ENCODE peak calls at places on chromosomes 6 and 20, in ten cellular contexts. L is astrocyte of the cerebellum, H is IMR-90, T is MM.1S, A is Panc1, K is upper lobe of left lung, S is cardiac fibroblast, X is mesothelial cell of epicardium, U is kidney epithelial cell, C is MCF 10A. J is an unnamed sample.
A peak's percentile ranks its signal among the peaks of the same experiment; 100 is the strongest.

GRCh38 chr6:99547526-99547925 is 20.9 kb downstream of the CCNC start:
- DNase-seq in L (no peak), H (no peak), T (no peak), A (no peak), K (no peak), S (no peak), X (no peak), U (no peak), C (peak; percentile 21), J (no peak)

GRCh38 chr6:72461144-72461543 is 160.7 kb upstream of the KCNQ5 start:
- DNase-seq in L (peak; percentile 89), H (peak; percentile 61), T (peak; percentile 62), A (no peak), K (no peak), S (peak; percentile 34), X (no peak), U (no peak), C (no peak), J (no peak)

GRCh38 chr20:43558412-43559146 is at the start of gene SGK2:
- DNase-seq in L (no peak), H (peak; percentile 43), T (no peak), A (no peak), K (no peak), S (peak; percentile 45), X (no peak), U (peak; percentile 87), C (no peak), J (no peak)

GRCh38 chr20:23441850-23442313 is 2.4 kb downstream of the CSTL1 start:
- DNase-seq in L (peak; percentile 60), H (peak; percentile 72), T (peak; percentile 64), A (peak; percentile 73), K (peak; percentile 31), S (peak; percentile 89), X (peak; percentile 82), U (no peak), C (peak; percentile 85), J (peak; percentile 80)

GRCh38 chr6:75205776-75206334 is at the start of gene COL12A1:
- DNase-seq in L (peak; percentile 99), H (peak; percentile 100), T (no peak), A (no peak), K (peak; percentile 94), S (peak; percentile 99), X (peak; percentile 75), U (peak; percentile 85), C (peak; percentile 99), J (peak; percentile 31)

GRCh38 chr6:40349092-40349491 is 238.1 kb downstream of the LRFN2 start:
- DNase-seq in L (no peak), H (no peak), T (no peak), A (no peak), K (no peak), S (no peak), X (peak; percentile 45), U (no peak), C (no peak), J (no peak)

GRCh38 chr20:63087872-63088680 is 81.3 kb upstream of the BHLHE23 start:
- DNase-seq in L (no peak), H (no peak), T (no peak), A (no peak), K (peak; percentile 44), S (no peak), X (no peak), U (no peak), C (no peak), J (no peak)

GRCh38 chr20:62624325-62624690 is 18.0 kb upstream of the SLCO4A1 start:
- DNase-seq in L (no peak), H (no peak), T (peak; percentile 77), A (no peak), K (peak; percentile 84), S (no peak), X (no peak), U (no peak), C (peak; percentile 33), J (peak; percentile 77)

GRCh38 chr6:162864901-162865300 is 137.1 kb downstream of the PACRG start:
- DNase-seq in L (peak; percentile 23), H (no peak), T (no peak), A (no peak), K (no peak), S (no peak), X (no peak), U (no peak), C (no peak), J (no peak)

GRCh38 chr6:161152527-161152862 is 121.4 kb downstream of the AGPAT4 start:
- DNase-seq in L (no peak), H (no peak), T (no peak), A (no peak), K (peak; percentile 63), S (no peak), X (no peak), U (no peak), C (no peak), J (no peak)

GRCh38 chr6:75602164-75602896 is 650 bp downstream of the SENP6 start:
- DNase-seq in L (no peak), H (peak; percentile 42), T (peak; percentile 16), A (no peak), K (peak; percentile 92), S (peak; percentile 65), X (peak; percentile 70), U (no peak), C (peak; percentile 52), J (peak; percentile 44)

GRCh38 chr20:5065489-5066383 is 54.0 kb downstream of the PCNA start:
- DNase-seq in L (peak; percentile 59), H (peak; percentile 97), T (no peak), A (peak; percentile 62), K (no peak), S (peak; percentile 97), X (no peak), U (peak; percentile 92), C (peak; percentile 99), J (no peak)

GRCh38 chr6:44485601-44486000 is 98.1 kb downstream of the CDC5L start:
- DNase-seq in L (no peak), H (no peak), T (no peak), A (no peak), K (no peak), S (no peak), X (no peak), U (no peak), C (no peak), J (no peak)
- TF ChIP-seq CTCF in L (no peak), H (no peak), T (no peak), A (no peak), K (no peak), S (no peak), X (no peak), U (no peak), C (no peak), J (no peak)

DNA sequence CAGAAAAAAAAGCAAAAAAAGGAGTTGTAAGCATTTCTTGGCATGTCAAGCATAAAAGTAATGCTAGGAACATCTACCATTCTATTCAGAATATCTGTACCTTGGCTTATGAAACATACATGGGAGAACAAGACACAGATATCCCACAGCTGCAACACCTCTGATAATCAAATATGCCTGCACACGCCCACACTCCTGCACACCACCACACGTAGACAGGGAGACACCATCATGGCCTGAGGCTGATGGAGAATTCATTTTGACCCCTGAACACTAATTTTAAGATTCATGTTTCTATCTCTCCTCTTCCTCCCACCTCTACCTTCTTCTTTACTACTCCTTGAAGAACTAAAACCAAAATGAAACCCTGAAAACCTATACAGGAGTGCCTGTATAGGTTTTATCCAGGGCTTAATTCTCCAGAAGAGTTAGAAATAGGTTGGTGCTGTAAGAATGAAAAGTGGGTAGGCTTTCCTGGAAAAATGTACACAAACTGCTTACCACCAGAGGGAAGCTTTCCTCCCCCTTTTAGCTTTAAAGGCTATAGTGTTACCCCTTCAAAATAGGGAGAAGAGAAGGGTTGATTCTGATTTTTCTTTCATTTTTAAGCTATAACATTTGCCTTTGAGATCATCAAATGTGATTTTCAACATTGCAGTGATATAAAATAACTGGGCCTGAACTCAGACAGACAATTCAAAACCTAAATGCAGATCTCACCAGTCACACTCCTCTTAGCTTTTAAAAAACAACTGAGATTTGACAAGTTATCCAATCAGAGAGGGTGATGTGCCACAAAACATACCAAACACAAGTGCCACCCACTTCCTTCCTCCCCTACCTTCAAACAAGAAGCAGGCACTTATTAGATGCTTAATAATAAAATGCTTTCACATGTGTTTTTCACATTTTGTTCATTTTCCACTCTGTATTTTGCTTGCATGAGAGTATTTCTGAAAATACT is 57.9 kb downstream of the ELOVL5 start:
- DNase-seq in L (no peak), H (no peak), T (no peak), A (no peak), K (no peak), S (no peak), X (no peak), U (no peak), C (no peak), J (no peak)
- TF ChIP-seq CTCF in L (peak; percentile 21), H (peak; percentile 14), T (no peak), A (peak; percentile 17), K (no peak), S (peak; percentile 9), X (no peak), U (no peak), C (no peak), J (no peak)

GRCh38 chr6:106381223-106381622 is 20.7 kb downstream of the CRYBG1 start:
- DNase-seq in L (no peak), H (no peak), T (no peak), A (no peak), K (no peak), S (peak; percentile 27), X (no peak), U (no peak), C (peak; percentile 30), J (no peak)
- TF ChIP-seq CTCF in L (no peak), H (no peak), T (no peak), A (no peak), K (no peak), S (no peak), X (no peak), U (no peak), C (no peak), J (no peak)

GRCh38 chr20:40603057-40603651 is 85.9 kb downstream of the MAFB start:
- DNase-seq in L (no peak), H (no peak), T (no peak), A (no peak), K (no peak), S (no peak), X (no peak), U (no peak), C (no peak), J (no peak)

GRCh38 chr20:40606237-40606636 is 82.8 kb downstream of the MAFB start:
- DNase-seq in L (no peak), H (no peak), T (no peak), A (no peak), K (no peak), S (no peak), X (no peak), U (no peak), C (no peak), J (no peak)

GRCh38 chr20:40604416-40604815 is 84.6 kb downstream of the MAFB start:
- DNase-seq in L (no peak), H (no peak), T (no peak), A (no peak), K (peak; percentile 18), S (no peak), X (no peak), U (no peak), C (no peak), J (no peak)

GRCh38 chr20:40607927-40608326 is 81.1 kb downstream of the MAFB start:
- DNase-seq in L (no peak), H (no peak), T (no peak), A (no peak), K (no peak), S (no peak), X (no peak), U (no peak), C (no peak), J (no peak)

DNA sequence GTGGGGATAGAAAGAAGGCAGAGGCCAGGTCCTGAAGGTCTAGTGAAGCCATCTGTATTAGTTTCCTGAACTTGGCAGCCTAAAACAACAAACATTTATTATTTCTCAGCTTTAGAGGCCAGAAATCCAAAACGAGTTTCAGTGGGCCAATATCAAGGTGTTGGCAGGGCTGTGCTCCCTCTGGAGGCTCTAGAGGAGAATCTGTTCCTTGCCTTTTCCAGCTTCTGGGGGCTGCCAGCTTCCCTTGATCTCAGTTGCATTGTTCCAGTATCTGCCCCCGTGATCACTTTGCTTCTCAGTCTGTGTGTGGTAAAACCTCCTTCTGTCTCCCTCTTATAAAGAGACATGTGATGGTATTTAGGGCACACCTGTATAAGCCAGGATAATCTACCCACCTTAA is 82.4 kb downstream of the MAFB start:
- DNase-seq in L (no peak), H (no peak), T (no peak), A (no peak), K (no peak), S (no peak), X (no peak), U (no peak), C (no peak), J (no peak)
- TF ChIP-seq CTCF in L (peak; percentile 32), H (no peak), T (no peak), A (no peak), K (no peak), S (no peak), X (no peak), U (no peak), C (no peak), J (no peak)

J was measured in GM13977.